ENCODE peak calls at places on chromosomes 16 and 17, in five cellular contexts. One of them, this sample, is unnamed. For H3K4me1, the result is how much of the 10 kb centered on the place peaks cover.

GRCh38 chr16:81697886-81698635 is 81.0 kb upstream of the PLCG2 start:
- DNase-seq in K562: no peak
- DNase-seq in suprapubic skin: no peak
- DNase-seq in H1: no peak
- DNase-seq in stomach: no peak
- DNase-seq in this sample: peak

GRCh38 chr17:57946798-57947358 is 8.3 kb downstream of the CUEDC1 start:
- DNase-seq in H1: no peak
- DNase-seq in K562: peak
- DNase-seq in suprapubic skin: no peak
- DNase-seq in stomach: peak
- DNase-seq in this sample: peak

GRCh38 chr17:35743911-35744328 is 9.1 kb downstream of the GAS2L2 start:
- DNase-seq in K562: no peak
- DNase-seq in suprapubic skin: peak
- DNase-seq in H1: no peak
- DNase-seq in stomach: no peak
- DNase-seq in this sample: no peak

GRCh38 chr17:67434061-67434525 is 57.0 kb downstream of the PITPNC1 start:
- DNase-seq in H1: no peak
- DNase-seq in suprapubic skin: no peak
- DNase-seq in K562: no peak
- DNase-seq in stomach: peak
- DNase-seq in this sample: peak

GRCh38 chr17:81712468-81713003 is 452 bp downstream of the SLC25A10 start:
- DNase-seq in K562: peak
- DNase-seq in stomach: peak
- DNase-seq in suprapubic skin: no peak
- DNase-seq in H1: no peak
- DNase-seq in this sample: no peak

GRCh38 chr17:82213251-82214011 is 789 bp upstream of the CCDC57 start:
- DNase-seq in stomach: no peak
- DNase-seq in K562: peak
- DNase-seq in suprapubic skin: peak
- DNase-seq in H1: no peak
- DNase-seq in this sample: no peak

GRCh38 chr17:72683506-72684404 is 408.7 kb downstream of the SLC39A11 start:
- DNase-seq in stomach: peak
- DNase-seq in H1: no peak
- DNase-seq in suprapubic skin: no peak
- DNase-seq in K562: no peak
- DNase-seq in this sample: peak

GRCh38 chr16:74726736-74727135 is 26.1 kb upstream of the MLKL start:
- DNase-seq in H1: peak
- DNase-seq in suprapubic skin: no peak
- DNase-seq in K562: peak
- DNase-seq in stomach: no peak
- DNase-seq in this sample: no peak

GRCh38 chr17:82803606-82804005 is 36.2 kb downstream of the ZNF750 start:
- DNase-seq in suprapubic skin: no peak
- DNase-seq in stomach: no peak
- DNase-seq in H1: no peak
- DNase-seq in K562: no peak
- DNase-seq in this sample: no peak

GRCh38 chr17:17722081-17722905 is 41.0 kb downstream of the RAI1 start:
- DNase-seq in suprapubic skin: no peak
- DNase-seq in stomach: no peak
- DNase-seq in K562: no peak
- DNase-seq in H1: no peak
- DNase-seq in this sample: no peak

GRCh38 chr17:82496529-82497434 is 22.8 kb upstream of the FOXK2 start:
- DNase-seq in K562: peak
- DNase-seq in stomach: peak
- DNase-seq in suprapubic skin: peak
- DNase-seq in H1: peak
- DNase-seq in this sample: peak

GRCh38 chr17:7982666-7983065 is 19.7 kb upstream of the GUCY2D start:
- DNase-seq in stomach: no peak
- DNase-seq in suprapubic skin: no peak
- DNase-seq in K562: no peak
- DNase-seq in H1: no peak
- DNase-seq in this sample: no peak

GRCh38 chr17:27497696-27498095 is 41.4 kb downstream of the KSR1 start:
- DNase-seq in stomach: no peak
- DNase-seq in H1: no peak
- DNase-seq in suprapubic skin: no peak
- DNase-seq in K562: no peak
- DNase-seq in this sample: no peak

GRCh38 chr17:27496971-27497370 is 40.7 kb downstream of the KSR1 start:
- DNase-seq in H1: no peak
- DNase-seq in suprapubic skin: no peak
- DNase-seq in stomach: no peak
- DNase-seq in K562: peak
- DNase-seq in this sample: no peak

GRCh38 chr17:27498615-27499316 is 42.5 kb downstream of the KSR1 start:
- DNase-seq in K562: no peak
- DNase-seq in stomach: no peak
- DNase-seq in suprapubic skin: no peak
- DNase-seq in H1: no peak
- DNase-seq in this sample: no peak

GRCh38 chr17:27502526-27503324 is 46.5 kb downstream of the KSR1 start:
- DNase-seq in stomach: no peak
- DNase-seq in K562: no peak
- DNase-seq in suprapubic skin: no peak
- DNase-seq in H1: no peak
- DNase-seq in this sample: no peak

GRCh38 chr17:27499451-27500265 is 43.4 kb downstream of the KSR1 start:
- DNase-seq in H1: no peak
- DNase-seq in stomach: no peak
- DNase-seq in K562: no peak
- DNase-seq in suprapubic skin: no peak
- DNase-seq in this sample: no peak
- H3K4me1 ChIP-seq in H1: under half
- H3K4me1 ChIP-seq in stomach: under half
- H3K4me1 ChIP-seq in K562: under half
- H3K4me1 ChIP-seq in suprapubic skin: half or more
- H3K4me1 ChIP-seq in this sample: under half

DNA sequence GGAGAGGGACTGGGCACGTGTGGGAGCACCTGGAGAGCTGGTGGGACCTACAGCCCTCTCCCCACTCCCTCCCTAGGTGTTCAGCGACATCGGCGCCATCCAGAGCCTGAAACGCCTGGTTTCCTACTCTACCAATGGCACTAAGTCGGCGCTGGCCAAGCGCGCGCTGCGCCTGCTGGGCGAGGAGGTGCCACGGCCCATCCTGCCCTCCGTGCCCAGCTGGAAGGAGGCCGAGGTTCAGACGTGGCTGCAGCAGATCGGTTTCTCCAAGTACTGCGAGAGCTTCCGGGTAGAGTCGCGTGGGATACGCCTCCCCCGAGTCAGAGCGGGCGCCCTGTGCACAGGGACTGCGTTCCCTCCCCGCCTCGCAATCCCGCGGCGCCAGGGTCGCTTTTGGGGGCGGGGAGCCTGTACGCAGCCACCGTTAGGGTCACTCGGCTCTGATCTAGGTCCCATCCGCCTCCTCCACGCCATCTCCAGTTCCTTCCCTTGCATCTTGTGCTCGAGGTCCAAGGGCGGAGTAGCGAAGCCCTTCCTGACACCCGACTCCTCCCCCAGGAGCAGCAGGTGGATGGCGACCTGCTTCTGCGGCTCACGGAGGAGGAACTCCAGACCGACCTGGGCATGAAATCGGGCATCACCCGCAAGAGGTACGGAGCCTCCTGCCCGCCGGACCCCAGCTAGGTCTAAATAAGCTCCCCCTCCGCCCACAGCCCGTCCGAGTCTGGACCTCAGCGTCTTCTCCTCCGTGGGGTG is 13.0 kb downstream of the SARM1 start:
- DNase-seq in H1: no peak
- DNase-seq in stomach: peak
- DNase-seq in K562: no peak
- DNase-seq in suprapubic skin: peak
- DNase-seq in this sample: peak
- TF ChIP-seq EP300 in H1: no peak
- TF ChIP-seq EP300 in stomach: no peak
- TF ChIP-seq EP300 in K562: no peak
- TF ChIP-seq EP300 in suprapubic skin: no peak
- TF ChIP-seq EP300 in this sample: no peak

DNA sequence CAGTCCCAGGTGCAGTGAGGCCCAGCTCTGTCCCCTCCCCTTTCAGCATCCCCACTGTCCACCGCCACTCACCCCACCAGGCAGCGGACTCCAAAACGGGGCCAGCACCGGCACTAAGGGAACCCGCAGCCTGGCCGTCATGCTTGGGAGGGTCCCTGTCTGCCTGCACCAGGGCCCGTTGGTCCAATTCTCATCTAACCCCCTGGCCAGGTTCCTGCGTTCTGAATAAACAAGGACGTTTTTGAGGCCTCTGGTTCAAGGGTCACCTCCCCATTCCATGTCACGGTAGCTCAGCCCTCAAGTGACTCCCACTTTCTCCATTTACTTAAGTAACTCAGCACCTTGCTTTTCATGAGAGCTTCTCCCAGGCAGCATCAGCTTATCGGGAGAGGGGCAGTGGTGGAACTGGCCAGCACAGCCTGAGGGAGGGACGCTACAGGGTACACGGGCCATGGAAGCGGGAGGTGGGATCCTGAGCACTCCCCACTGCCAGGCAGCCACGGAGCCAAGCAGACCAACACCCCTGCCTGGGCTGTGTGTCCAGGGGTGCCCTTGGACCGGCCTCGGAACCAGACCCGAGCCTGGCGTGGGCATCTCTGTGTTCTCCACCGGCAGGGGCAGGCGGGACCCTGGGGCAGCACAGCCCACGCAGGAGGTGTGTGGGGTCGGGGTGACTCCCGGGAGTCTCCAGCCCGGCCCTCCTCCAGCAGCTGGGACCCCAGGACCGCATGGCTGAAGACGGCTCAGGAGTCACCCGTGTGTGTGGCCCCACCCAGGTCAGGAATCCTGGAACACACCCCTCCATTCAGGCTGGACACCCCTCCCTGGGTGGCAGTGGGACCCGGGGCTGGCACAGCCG is 74.9 kb upstream of the GNG13 start:
- DNase-seq in H1: no peak
- DNase-seq in stomach: no peak
- DNase-seq in K562: no peak
- DNase-seq in suprapubic skin: no peak
- DNase-seq in this sample: peak
- TF ChIP-seq POLR2AphosphoS5 in H1: no peak
- TF ChIP-seq POLR2AphosphoS5 in stomach: no peak
- TF ChIP-seq POLR2AphosphoS5 in K562: no peak
- TF ChIP-seq POLR2AphosphoS5 in suprapubic skin: no peak
- TF ChIP-seq POLR2AphosphoS5 in this sample: no peak

GRCh38 chr16:49838361-49838638 is 17.6 kb downstream of the ZNF423 start:
- DNase-seq in suprapubic skin: no peak
- DNase-seq in stomach: no peak
- DNase-seq in K562: no peak
- DNase-seq in H1: no peak
- DNase-seq in this sample: no peak

GRCh38 chr16:49835116-49835880 is 20.6 kb downstream of the ZNF423 start:
- DNase-seq in suprapubic skin: no peak
- DNase-seq in H1: no peak
- DNase-seq in stomach: no peak
- DNase-seq in K562: no peak
- DNase-seq in this sample: no peak

GRCh38 chr16:49837673-49838360 is 18.1 kb downstream of the ZNF423 start:
- DNase-seq in stomach: no peak
- DNase-seq in H1: no peak
- DNase-seq in K562: peak
- DNase-seq in suprapubic skin: no peak
- DNase-seq in this sample: no peak

GRCh38 chr16:49836218-49836617 is 19.7 kb downstream of the ZNF423 start:
- DNase-seq in H1: no peak
- DNase-seq in stomach: no peak
- DNase-seq in K562: no peak
- DNase-seq in suprapubic skin: no peak
- DNase-seq in this sample: no peak

GRCh38 chr16:49836668-49837067 is 19.2 kb downstream of the ZNF423 start:
- DNase-seq in stomach: no peak
- DNase-seq in H1: no peak
- DNase-seq in K562: no peak
- DNase-seq in suprapubic skin: no peak
- DNase-seq in this sample: no peak
- H3K4me1 ChIP-seq in stomach: half or more
- H3K4me1 ChIP-seq in H1: half or more
- H3K4me1 ChIP-seq in K562: under half
- H3K4me1 ChIP-seq in suprapubic skin: half or more
- H3K4me1 ChIP-seq in this sample: half or more

GRCh38 chr16:31459722-31460581 is 651 bp downstream of the ARMC5 start:
- DNase-seq in K562: peak
- DNase-seq in suprapubic skin: peak
- DNase-seq in stomach: peak
- DNase-seq in H1: peak
- DNase-seq in this sample: peak
- TF ChIP-seq EP300 in K562: peak
- TF ChIP-seq EP300 in suprapubic skin: no peak
- TF ChIP-seq EP300 in stomach: no peak
- TF ChIP-seq EP300 in H1: no peak
- TF ChIP-seq EP300 in this sample: no peak

DNA sequence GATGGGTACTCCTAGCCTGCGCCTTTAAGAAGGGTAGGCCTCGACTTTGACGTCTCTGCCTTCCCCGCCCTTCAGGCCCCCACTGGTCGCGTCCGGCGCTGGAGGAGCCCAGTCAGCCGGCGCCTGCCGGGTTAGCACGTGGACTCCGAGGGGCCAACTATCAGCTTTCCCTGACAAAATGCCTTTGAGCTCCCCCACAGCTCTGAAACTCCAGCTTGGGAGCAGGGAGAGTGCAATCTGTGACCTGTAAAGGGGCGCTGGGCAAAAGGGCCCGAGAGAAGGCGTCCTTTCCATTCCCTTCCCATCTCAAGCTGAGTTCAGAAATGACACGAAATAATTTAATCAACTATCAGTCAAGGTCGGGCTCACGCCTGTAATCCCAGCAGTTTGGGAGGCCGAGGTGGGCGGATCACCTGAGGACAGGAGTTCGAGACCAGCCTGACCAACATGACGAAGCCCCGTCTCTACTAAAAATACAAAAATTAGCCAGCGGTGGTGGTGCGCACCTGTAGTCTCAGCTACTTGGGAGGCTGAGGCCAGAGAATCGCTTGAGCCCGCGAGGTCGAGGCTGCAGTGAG is 2.3 kb upstream of the SLC25A39 start:
- DNase-seq in stomach: peak
- DNase-seq in K562: peak
- DNase-seq in H1: peak
- DNase-seq in suprapubic skin: peak
- DNase-seq in this sample: peak
- TF ChIP-seq POLR2AphosphoS5 in stomach: peak
- TF ChIP-seq POLR2AphosphoS5 in K562: no peak
- TF ChIP-seq POLR2AphosphoS5 in H1: no peak
- TF ChIP-seq POLR2AphosphoS5 in suprapubic skin: no peak
- TF ChIP-seq POLR2AphosphoS5 in this sample: peak

This sample was measured in upper lobe of left lung.